ENCODE peak calls at places on chromosome 19, in nine cellular contexts. W, H, Z, T, N, B, R, X and O are unnamed samples.

GRCh38 chr19:56966225-56966696 is 125.7 kb upstream of the PEG3 start:
- DNase-seq in W (no peak), N (no peak), B (no peak), T (no peak), R (no peak), Z (peak), H (no peak), X (no peak), O (no peak)

GRCh38 chr19:23460656-23461055 is 65.4 kb upstream of the ZNF91 start:
- DNase-seq in W (no peak), X (no peak), T (no peak), R (no peak), N (no peak), B (no peak), H (no peak), Z (no peak), O (peak)

GRCh38 chr19:53549354-53549753 is 11.4 kb downstream of the ZNF331 start:
- DNase-seq in Z (no peak), N (peak), R (peak), X (peak), T (no peak), W (peak), H (no peak), B (peak), O (peak)

GRCh38 chr19:40604647-40605200 is 3.6 kb downstream of the LTBP4 start:
- DNase-seq in R (no peak), H (peak), W (no peak), X (no peak), N (no peak), B (no peak), Z (peak), T (no peak), O (peak)

GRCh38 chr19:3034845-3035541 is 5.9 kb upstream of the TLE2 start:
- DNase-seq in X (peak), T (peak), W (peak), R (peak), H (no peak), B (peak), N (peak), Z (peak), O (peak)

GRCh38 chr19:7512400-7512851 is 3.5 kb upstream of the ZNF358 start:
- DNase-seq in R (no peak), T (no peak), X (peak), Z (no peak), H (peak), W (peak), B (peak), N (no peak), O (peak)

GRCh38 chr19:2554856-2555255 is 78.9 kb downstream of the GADD45B start:
- DNase-seq in T (peak), B (peak), R (no peak), Z (no peak), X (no peak), W (peak), N (no peak), H (no peak), O (no peak)

GRCh38 chr19:54281008-54281728 is at the start of gene LILRB2:
- DNase-seq in W (no peak), X (no peak), T (no peak), R (no peak), B (no peak), Z (no peak), H (no peak), N (no peak), O (no peak)

GRCh38 chr19:18507727-18508440 is 14.0 kb downstream of the ELL start:
- DNase-seq in B (peak), T (no peak), R (no peak), N (peak), Z (no peak), X (no peak), W (peak), H (no peak), O (no peak)

GRCh38 chr19:53157601-53158000 is 1.3 kb downstream of the ZNF347 start:
- DNase-seq in B (no peak), Z (peak), N (peak), X (peak), W (peak), T (no peak), H (peak), R (peak), O (peak)

GRCh38 chr19:33269016-33269415 is 33.3 kb downstream of the CEBPA start:
- DNase-seq in X (no peak), T (no peak), Z (no peak), R (no peak), W (no peak), B (no peak), H (no peak), N (no peak), O (no peak)

GRCh38 chr19:54030895-54031586 is 32.7 kb downstream of the VSTM1 start:
- DNase-seq in T (no peak), R (peak), N (peak), X (peak), W (peak), Z (no peak), H (peak), B (peak), O (no peak)

DNA sequence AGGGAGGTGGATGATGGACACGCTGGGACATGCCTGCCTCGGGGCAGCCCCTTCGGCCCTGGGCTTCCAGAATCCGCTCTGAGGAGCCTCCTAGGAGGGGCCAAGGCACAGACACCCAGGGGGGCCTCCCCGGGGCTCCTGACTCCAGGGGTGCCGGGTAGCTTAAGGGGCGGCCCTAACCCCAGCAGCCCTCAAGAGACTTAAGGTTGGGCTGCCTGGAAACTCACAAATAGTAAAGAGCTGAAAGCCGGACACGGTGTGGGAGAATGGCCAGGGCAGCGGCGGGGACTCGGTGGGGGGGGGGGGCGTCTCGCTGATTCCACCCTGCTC is 7.7 kb downstream of the ARID3A start:
- DNase-seq in W (no peak), T (no peak), B (no peak), H (no peak), X (no peak), R (no peak), N (no peak), Z (no peak), O (no peak)
- H3K4me3 ChIP-seq in W (peak), T (peak), B (peak), H (no peak), X (no peak), R (no peak), N (peak), Z (no peak), O (no peak)

GRCh38 chr19:42246869-42247630 is 4.6 kb upstream of the GSK3A start:
- DNase-seq in W (peak), H (no peak), T (no peak), Z (peak), B (no peak), R (no peak), X (no peak), N (no peak), O (no peak)

GRCh38 chr19:42244452-42245220 is 2.2 kb upstream of the GSK3A start:
- DNase-seq in N (peak), B (peak), Z (peak), H (peak), W (peak), R (peak), X (peak), T (peak), O (peak)

GRCh38 chr19:42247631-42248199 is 5.3 kb upstream of the GSK3A start:
- DNase-seq in H (no peak), R (no peak), X (no peak), Z (peak), T (no peak), N (no peak), B (no peak), W (no peak), O (no peak)

GRCh38 chr19:42248270-42249148 is 6.1 kb upstream of the GSK3A start:
- DNase-seq in N (no peak), R (no peak), X (no peak), T (no peak), B (no peak), H (no peak), Z (peak), W (no peak), O (no peak)

DNA sequence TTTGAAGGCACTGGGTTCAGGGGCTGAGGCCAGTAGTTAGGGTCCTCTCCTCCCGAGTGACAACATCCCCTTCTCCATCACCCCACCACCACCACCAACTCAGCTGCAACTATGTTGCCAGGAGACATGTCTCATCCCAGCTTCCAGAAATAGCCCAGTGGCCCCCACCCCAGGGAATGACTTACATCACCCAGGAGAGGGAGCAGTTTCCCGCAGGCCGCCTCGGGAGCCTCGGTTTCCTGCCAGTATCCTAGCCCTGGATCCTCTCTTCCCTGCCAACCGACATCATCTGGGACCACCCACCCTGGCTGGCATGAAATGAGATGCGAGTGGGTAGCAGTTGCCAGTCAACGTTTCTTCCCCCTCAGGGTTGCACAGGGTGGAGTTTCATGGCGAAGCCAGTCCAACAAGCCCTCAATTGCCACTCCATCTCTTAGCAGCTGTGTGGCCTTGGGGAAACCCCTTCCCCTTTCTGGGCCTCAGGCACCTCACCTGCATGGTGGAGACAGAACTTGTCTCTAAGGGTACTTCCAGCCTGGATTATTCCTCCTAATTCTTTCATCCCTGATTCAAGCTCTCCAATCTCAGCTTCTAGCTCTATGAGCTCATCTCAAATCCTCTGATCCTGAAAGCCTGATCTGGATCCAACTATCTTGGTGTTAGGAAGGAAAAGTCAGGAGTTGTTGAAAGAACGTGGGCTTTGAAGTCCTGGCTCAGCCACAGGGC is 3.9 kb upstream of the GSK3A start:
- DNase-seq in H (peak), T (peak), B (peak), X (peak), N (peak), W (peak), R (peak), Z (peak), O (peak)
- TF ChIP-seq CTCF in H (peak), T (peak), B (peak), X (peak), N (peak), W (peak), R (peak), Z (peak), O (peak)

GRCh38 chr19:49818691-49819331 is 722 bp downstream of the MED25 start:
- DNase-seq in N (no peak), H (no peak), Z (peak), R (no peak), T (no peak), X (no peak), B (peak), W (no peak), O (no peak)

GRCh38 chr19:49814010-49814409 is 918 bp upstream of the FUZ start:
- DNase-seq in B (no peak), R (no peak), N (no peak), H (no peak), Z (no peak), W (no peak), X (no peak), T (no peak), O (no peak)

GRCh38 chr19:49817964-49818690 is at the start of gene MED25:
- DNase-seq in N (peak), B (peak), T (peak), X (peak), R (peak), H (peak), Z (peak), W (peak), O (peak)

GRCh38 chr19:49812997-49813861 is at the start of gene FUZ:
- DNase-seq in W (peak), H (peak), X (peak), T (peak), B (peak), N (peak), R (peak), Z (peak), O (peak)

GRCh38 chr19:49816616-49817015 is 1.5 kb upstream of the MED25 start:
- DNase-seq in W (no peak), X (no peak), B (no peak), T (peak), Z (peak), R (no peak), N (no peak), H (no peak), O (no peak)
- H3K4me3 ChIP-seq in W (peak), X (no peak), B (peak), T (peak), Z (no peak), R (no peak), N (no peak), H (no peak), O (no peak)

GRCh38 chr19:52095172-52096014 is at the start of gene ZNF841:
- DNase-seq in B (peak), N (peak), X (peak), W (peak), T (peak), R (peak), H (peak), Z (peak), O (peak)
- TF ChIP-seq CTCF in B (no peak), N (no peak), X (no peak), W (no peak), T (no peak), R (peak), H (peak), Z (no peak), O (no peak)

DNA sequence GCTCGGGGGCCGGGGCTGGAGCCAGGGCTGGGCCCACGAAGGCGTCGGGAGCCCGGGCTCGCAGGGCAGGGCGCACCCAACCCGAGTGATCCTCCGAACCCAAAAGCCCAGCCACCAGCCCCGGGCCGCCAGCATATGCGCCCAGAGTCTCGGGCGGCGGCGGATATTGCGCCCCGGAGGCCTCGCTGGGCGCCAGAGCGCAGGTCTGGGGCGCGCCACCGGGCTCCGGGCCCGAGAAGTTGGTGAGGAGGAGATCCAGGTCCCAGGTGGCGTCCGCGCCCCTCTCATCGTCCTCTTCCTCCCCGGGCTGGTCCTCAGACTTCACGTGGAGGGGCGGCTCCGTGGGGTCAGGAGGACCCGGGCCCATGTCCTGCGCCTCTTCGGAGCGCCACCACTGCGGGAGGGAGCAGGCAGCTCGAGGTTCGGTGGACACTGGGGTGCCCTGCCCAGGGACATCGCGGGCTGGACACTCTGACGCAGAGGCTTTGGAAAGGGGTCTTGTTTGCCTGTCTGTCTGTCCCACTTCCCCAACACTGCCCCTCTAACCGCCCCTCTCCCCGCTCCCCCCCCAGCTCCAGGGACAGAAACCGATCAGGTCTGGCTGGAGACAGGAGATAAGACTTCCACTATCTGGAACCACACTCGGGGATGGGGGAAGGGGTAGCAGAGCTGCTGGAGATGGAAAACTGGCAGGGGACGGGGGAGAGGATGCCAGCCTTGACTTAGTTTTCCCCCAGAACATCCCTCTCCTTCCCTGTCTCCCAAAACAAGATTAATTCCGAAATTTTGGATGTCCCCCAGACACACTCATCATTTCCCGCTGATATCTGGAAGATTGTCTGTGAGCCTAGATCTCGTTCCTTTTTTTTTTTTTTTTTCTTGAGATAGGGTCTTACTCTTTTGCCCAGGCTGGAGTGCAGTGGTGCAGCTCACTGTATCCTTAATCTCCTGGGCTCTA is 973 bp downstream of the KLF1 start:
- DNase-seq in X (peak), W (no peak), N (no peak), H (peak), Z (no peak), B (no peak), T (no peak), R (no peak), O (no peak)
- H3K4me3 ChIP-seq in X (peak), W (no peak), N (no peak), H (peak), Z (no peak), B (peak), T (peak), R (peak), O (peak)